ENCODE peak calls at places on chromosomes 4 and X, in eight cellular contexts. H is fibroblast of the aortic adventitia; F is RWPE1; G is neural progenitor cell; V is AG04450; D is cardiac fibroblast; O is activated CD8-positive, alpha-beta T cell treated with anti-CD3 and anti-CD28 coated beads for 36 hours; Q is Calu3. T is an unnamed sample.
A peak's percentile ranks its signal among the peaks of the same experiment; 100 is the strongest.

GRCh38 chrX:1472975-1473374 is 20.3 kb upstream of the ASMTL start:
- DNase-seq in H (no peak), F (no peak), G (no peak), V (no peak), D (no peak), O (peak; percentile 2), Q (no peak), T (no peak)

GRCh38 chr4:113645771-113646455 is 115.6 kb downstream of the CAMK2D start:
- DNase-seq in H (peak; percentile 91), F (peak; percentile 82), G (peak; percentile 11), V (peak; percentile 16), D (peak; percentile 64), O (no peak), Q (peak; percentile 32), T (no peak)

GRCh38 chr4:170777663-170778062 is 687.9 kb upstream of the AADAT start:
- DNase-seq in H (no peak), F (no peak), G (no peak), V (no peak), D (no peak), O (no peak), Q (no peak), T (no peak)

GRCh38 chrX:38798956-38799355 is 2.3 kb upstream of the MID1IP1 start:
- DNase-seq in H (peak; percentile 63), F (peak; percentile 17), G (no peak), V (no peak), D (peak; percentile 37), O (no peak), Q (no peak), T (no peak)

GRCh38 chr4:10164877-10165283 is 48.3 kb upstream of the WDR1 start:
- DNase-seq in H (peak; percentile 81), F (peak; percentile 34), G (peak; percentile 69), V (no peak), D (peak; percentile 77), O (peak; percentile 42), Q (peak; percentile 24), T (peak; percentile 54)

GRCh38 chr4:143700420-143701352 is at the start of gene FREM3:
- DNase-seq in H (no peak), F (no peak), G (peak; percentile 55), V (no peak), D (no peak), O (peak; percentile 2), Q (peak; percentile 17), T (no peak)

GRCh38 chrX:153924149-153924861 is 1.8 kb downstream of the ARHGAP4 start:
- DNase-seq in H (peak; percentile 35), F (no peak), G (peak; percentile 57), V (no peak), D (peak; percentile 56), O (peak; percentile 61), Q (no peak), T (peak; percentile 54)

GRCh38 chrX:24494544-24495113 is 29.5 kb downstream of the PDK3 start:
- DNase-seq in H (peak; percentile 65), F (peak; percentile 61), G (peak; percentile 34), V (peak; percentile 30), D (peak; percentile 76), O (no peak), Q (peak; percentile 37), T (no peak)

GRCh38 chr4:162015090-162015489 is 148.7 kb downstream of the FSTL5 start:
- DNase-seq in H (no peak), F (no peak), G (no peak), V (no peak), D (peak; percentile 2), O (no peak), Q (no peak), T (no peak)

GRCh38 chrX:143633530-143634372 is 2.1 kb downstream of the SLITRK4 start:
- DNase-seq in H (no peak), F (no peak), G (peak; percentile 46), V (no peak), D (peak; percentile 8), O (no peak), Q (no peak), T (no peak)

GRCh38 chr4:153418114-153418513 is 48.0 kb upstream of the TMEM131L start:
- DNase-seq in H (no peak), F (no peak), G (no peak), V (no peak), D (peak; percentile 39), O (no peak), Q (no peak), T (no peak)

GRCh38 chr4:156970501-156971167 is 965 bp downstream of the PDGFC start:
- DNase-seq in H (peak; percentile 74), F (peak; percentile 66), G (peak; percentile 78), V (no peak), D (peak; percentile 75), O (no peak), Q (peak; percentile 55), T (peak; percentile 27)

GRCh38 chr4:26088433-26088928 is 174.5 kb downstream of the SMIM20 start:
- DNase-seq in H (peak; percentile 87), F (peak; percentile 57), G (no peak), V (peak; percentile 36), D (peak; percentile 60), O (peak; percentile 55), Q (peak; percentile 11), T (peak; percentile 25)

GRCh38 chrX:123590842-123591491 is 141.9 kb downstream of the THOC2 start:
- DNase-seq in H (no peak), F (peak; percentile 20), G (no peak), V (no peak), D (peak; percentile 25), O (no peak), Q (no peak), T (peak; percentile 34)

GRCh38 chr4:74414149-74414809 is 30.7 kb upstream of the AREG start:
- DNase-seq in H (no peak), F (no peak), G (no peak), V (no peak), D (no peak), O (no peak), Q (no peak), T (no peak)

GRCh38 chr4:52996261-52997131 is 134.4 kb downstream of the RASL11B start:
- DNase-seq in H (peak; percentile 96), F (no peak), G (no peak), V (no peak), D (peak; percentile 95), O (no peak), Q (no peak), T (no peak)

GRCh38 chr4:95462946-95463345 is 85.8 kb downstream of the UNC5C start:
- DNase-seq in H (no peak), F (no peak), G (no peak), V (no peak), D (no peak), O (no peak), Q (no peak), T (no peak)

GRCh38 chr4:168524006-168524405 is 27.2 kb downstream of the PALLD start:
- DNase-seq in H (peak; percentile 66), F (peak; percentile 16), G (no peak), V (peak; percentile 62), D (peak; percentile 77), O (no peak), Q (no peak), T (no peak)

GRCh38 chrX:101276238-101276637 is 14.9 kb downstream of the TAF7L start:
- DNase-seq in H (no peak), F (no peak), G (no peak), V (no peak), D (no peak), O (no peak), Q (no peak), T (no peak)

GRCh38 chr4:175309041-175309440 is 390.9 kb downstream of the ADAM29 start:
- DNase-seq in H (no peak), F (no peak), G (no peak), V (no peak), D (no peak), O (no peak), Q (no peak), T (no peak)

GRCh38 chr4:113116414-113117345 is 67.2 kb downstream of the ANK2 start:
- DNase-seq in H (no peak), F (no peak), G (peak; percentile 39), V (no peak), D (peak; percentile 3), O (no peak), Q (peak; percentile 6), T (no peak)

GRCh38 chr4:8731364-8731763 is 138.8 kb downstream of the CPZ start:
- DNase-seq in H (no peak), F (no peak), G (no peak), V (no peak), D (no peak), O (no peak), Q (no peak), T (no peak)

GRCh38 chrX:135477576-135477975 is 42.9 kb upstream of the INTS6L start:
- DNase-seq in H (peak; percentile 85), F (peak; percentile 37), G (peak; percentile 75), V (no peak), D (peak; percentile 89), O (peak; percentile 59), Q (peak; percentile 65), T (peak; percentile 5)
- TF ChIP-seq CTCF in H (peak; percentile 21), F (peak; percentile 52), G (peak; percentile 64), V (peak; percentile 31), D (peak; percentile 42), O (peak; percentile 26), Q (no peak), T (peak; percentile 4)

DNA sequence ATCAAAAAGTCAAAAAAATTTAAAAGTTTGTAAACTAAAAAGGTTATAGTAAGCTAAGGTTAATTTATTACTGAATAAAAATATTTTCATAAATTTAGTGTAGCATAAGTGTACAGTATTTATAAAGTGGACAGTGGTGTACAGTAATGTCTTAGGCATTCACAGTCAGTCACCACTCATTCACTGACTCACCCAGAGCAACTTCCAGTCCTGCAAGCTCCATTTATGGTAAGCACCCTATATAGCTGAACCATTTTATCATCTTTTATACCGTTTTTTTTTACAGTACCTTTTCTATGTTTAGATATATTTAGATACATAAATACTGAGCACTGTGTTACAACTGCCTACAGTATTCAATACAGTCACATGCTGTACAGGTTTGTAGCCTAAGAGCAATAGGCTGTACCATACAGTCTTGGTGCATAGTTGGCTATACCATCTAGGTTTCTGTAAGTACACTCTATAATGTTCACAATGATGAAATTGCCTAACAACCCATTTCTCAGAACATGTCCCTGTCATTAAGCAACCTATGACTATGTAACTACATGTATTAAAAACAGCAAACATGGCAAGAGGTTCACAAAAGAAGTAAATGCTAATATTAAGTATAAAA is 18.6 kb downstream of the ACSL4 start:
- DNase-seq in H (peak; percentile 72), F (peak; percentile 18), G (no peak), V (peak; percentile 59), D (peak; percentile 52), O (no peak), Q (no peak), T (no peak)
- TF ChIP-seq CTCF in H (no peak), F (no peak), G (no peak), V (no peak), D (no peak), O (no peak), Q (no peak), T (no peak)

GRCh38 chr4:37882665-37883296 is 8.1 kb upstream of the TBC1D1 start:
- DNase-seq in H (no peak), F (no peak), G (peak; percentile 17), V (no peak), D (no peak), O (no peak), Q (no peak), T (no peak)
- TF ChIP-seq CTCF in H (no peak), F (no peak), G (peak; percentile 52), V (no peak), D (no peak), O (no peak), Q (no peak), T (no peak)

DNA sequence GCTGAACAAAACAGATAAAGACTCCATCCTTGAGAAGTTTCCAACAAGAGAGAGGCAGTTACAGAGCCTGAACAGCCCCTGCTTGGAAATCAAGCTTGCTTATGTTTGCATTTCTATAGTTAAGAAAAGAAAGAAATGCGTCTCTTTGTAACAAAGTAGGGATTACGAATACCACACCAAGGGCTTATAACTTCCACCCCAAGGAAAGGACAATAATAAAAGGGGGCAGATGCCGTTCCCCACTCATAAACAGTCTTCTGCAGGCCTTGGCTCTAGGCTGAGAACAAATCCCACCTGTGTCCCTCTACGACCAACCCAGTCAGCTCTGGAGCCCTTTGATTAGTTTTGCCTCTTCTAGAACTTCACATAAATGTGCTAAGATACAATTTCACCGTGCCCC is 183.8 kb upstream of the MAP3K15 start:
- DNase-seq in H (no peak), F (no peak), G (no peak), V (no peak), D (no peak), O (no peak), Q (no peak), T (no peak)
- TF ChIP-seq CTCF in H (no peak), F (no peak), G (no peak), V (no peak), D (no peak), O (no peak), Q (no peak), T (no peak)